ENCODE peak calls at places on chromosomes 6 and 20, in six cellular contexts. T, Q, B, N, C and M are unnamed samples.

GRCh38 chr6:116100419-116101297 is at the start of gene NT5DC1:
- DNase-seq in T (peak; percentile 81), Q (peak; percentile 72), B (peak; percentile 87), N (peak; percentile 94), C (peak; percentile 88), M (peak; percentile 94)

GRCh38 chr20:51360451-51361230 is 181.9 kb downstream of the NFATC2 start:
- DNase-seq in T (peak; percentile 92), Q (no peak), B (no peak), N (no peak), C (peak; percentile 95), M (no peak)

GRCh38 chr20:30168025-30168799 is 1089.3 kb upstream of the DEFB115 start:
- DNase-seq in T (no peak), Q (no peak), B (no peak), N (peak; percentile 10), C (no peak), M (no peak)

GRCh38 chr20:50121858-50122271 is 8.9 kb upstream of the UBE2V1 start:
- DNase-seq in T (no peak), Q (no peak), B (no peak), N (no peak), C (peak; percentile 65), M (no peak)

GRCh38 chr20:25254986-25255680 is 7.2 kb downstream of the PYGB start:
- DNase-seq in T (peak; percentile 35), Q (peak; percentile 69), B (peak; percentile 76), N (no peak), C (peak; percentile 33), M (no peak)

GRCh38 chr20:23782366-23782983 is 31.7 kb upstream of the CST1 start:
- DNase-seq in T (peak; percentile 40), Q (no peak), B (no peak), N (peak; percentile 12), C (peak; percentile 31), M (peak; percentile 14)

GRCh38 chr6:28357036-28357435 is 7.3 kb downstream of the ZKSCAN3 start:
- DNase-seq in T (no peak), Q (no peak), B (no peak), N (no peak), C (peak; percentile 71), M (no peak)

GRCh38 chr6:28980797-28981390 is 24.2 kb downstream of the ZNF311 start:
- DNase-seq in T (peak; percentile 62), Q (no peak), B (peak; percentile 69), N (peak; percentile 74), C (peak; percentile 62), M (peak; percentile 66)

GRCh38 chr6:44652551-44652950 is 265.0 kb downstream of the CDC5L start:
- DNase-seq in T (no peak), Q (no peak), B (no peak), N (no peak), C (no peak), M (no peak)

GRCh38 chr20:11159728-11160127 is 485.9 kb upstream of the JAG1 start:
- DNase-seq in T (peak; percentile 68), Q (peak; percentile 35), B (no peak), N (no peak), C (no peak), M (no peak)

GRCh38 chr20:62815066-62815991 is 1.5 kb upstream of the COL9A3 start:
- DNase-seq in T (no peak), Q (no peak), B (no peak), N (no peak), C (peak; percentile 62), M (no peak)

GRCh38 chr6:107079429-107079828 is 35.9 kb downstream of the BEND3 start:
- DNase-seq in T (no peak), Q (no peak), B (no peak), N (no peak), C (no peak), M (no peak)

GRCh38 chr6:130152908-130153510 is 69.7 kb downstream of the SAMD3 start:
- DNase-seq in T (no peak), Q (no peak), B (no peak), N (no peak), C (no peak), M (no peak)

GRCh38 chr6:41071501-41071922 is 644 bp downstream of the OARD1 start:
- DNase-seq in T (no peak), Q (no peak), B (no peak), N (no peak), C (no peak), M (no peak)

DNA sequence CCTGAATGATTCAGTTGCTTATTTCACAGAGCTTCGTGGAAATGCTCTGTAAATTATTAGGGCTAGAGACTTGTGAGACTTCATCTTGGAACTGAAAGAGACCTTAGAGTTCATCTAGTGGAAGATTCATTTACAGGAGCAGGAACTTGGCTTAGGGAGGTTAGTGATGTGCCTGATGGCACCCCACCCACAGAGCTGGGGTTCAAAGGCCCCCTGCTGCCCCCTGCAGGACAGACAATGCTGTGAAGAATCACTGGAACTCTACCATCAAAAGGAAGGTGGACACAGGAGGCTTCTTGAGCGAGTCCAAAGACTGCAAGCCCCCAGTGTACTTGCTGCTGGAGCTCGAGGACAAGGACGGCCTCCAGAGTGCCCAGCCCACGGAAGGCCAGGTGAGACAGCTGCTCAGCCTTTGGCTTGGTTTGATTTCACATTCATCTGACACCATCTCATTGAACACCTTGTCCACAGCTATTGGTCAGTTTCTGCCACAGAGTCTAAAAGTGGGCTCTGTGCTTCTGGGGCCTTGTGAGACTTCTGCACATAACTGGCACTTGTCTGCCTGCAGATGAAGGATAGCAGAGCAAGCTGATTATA is 25.1 kb downstream of the MYBL2 start:
- DNase-seq in T (peak; percentile 27), Q (peak; percentile 43), B (no peak), N (peak; percentile 74), C (peak; percentile 50), M (peak; percentile 76)
- TF ChIP-seq CTCF in T (peak; percentile 56), Q (peak; percentile 57), B (peak; percentile 51), N (peak; percentile 58), C (peak; percentile 54), M (peak; percentile 84)

GRCh38 chr6:149045404-149045803 is 272.1 kb upstream of the TAB2 start:
- DNase-seq in T (no peak), Q (no peak), B (no peak), N (no peak), C (no peak), M (no peak)
- TF ChIP-seq CTCF in T (peak; percentile 1), Q (no peak), B (no peak), N (no peak), C (no peak), M (peak; percentile 35)

GRCh38 chr6:12480379-12480778 is 190.2 kb downstream of the EDN1 start:
- DNase-seq in T (no peak), Q (no peak), B (no peak), N (no peak), C (peak; percentile 29), M (no peak)

GRCh38 chr6:12477616-12478015 is 187.5 kb downstream of the EDN1 start:
- DNase-seq in T (no peak), Q (no peak), B (no peak), N (no peak), C (no peak), M (no peak)

GRCh38 chr6:12479451-12479850 is 189.3 kb downstream of the EDN1 start:
- DNase-seq in T (no peak), Q (no peak), B (no peak), N (no peak), C (no peak), M (no peak)

GRCh38 chr6:12481292-12481691 is 191.1 kb downstream of the EDN1 start:
- DNase-seq in T (no peak), Q (no peak), B (no peak), N (no peak), C (no peak), M (no peak)

DNA sequence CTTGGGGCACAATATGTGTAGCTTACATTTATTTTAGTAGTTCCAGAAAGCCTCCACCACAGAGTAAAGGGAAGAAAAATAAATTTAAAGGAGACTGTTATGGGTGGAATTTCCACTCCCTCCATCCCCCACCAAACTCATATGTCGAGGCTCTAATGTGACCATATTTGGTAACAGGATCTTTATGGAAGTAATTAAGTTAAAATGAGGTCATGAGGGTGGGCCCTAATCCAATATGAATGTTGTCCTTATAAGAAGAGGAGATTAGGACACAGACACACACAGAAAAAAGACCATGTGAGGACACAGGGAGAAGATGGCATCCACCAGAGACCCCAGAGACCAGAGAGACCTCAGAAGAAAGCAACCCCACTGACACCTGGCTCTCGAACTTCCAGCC is 189.7 kb downstream of the EDN1 start:
- DNase-seq in T (no peak), Q (no peak), B (no peak), N (no peak), C (no peak), M (no peak)
- TF ChIP-seq CTCF in T (no peak), Q (no peak), B (no peak), N (no peak), C (no peak), M (no peak)

GRCh38 chr6:6317825-6318733 is 2.4 kb downstream of the F13A1 start:
- DNase-seq in T (no peak), Q (peak; percentile 35), B (no peak), N (no peak), C (no peak), M (no peak)
- TF ChIP-seq CTCF in T (no peak), Q (no peak), B (no peak), N (no peak), C (no peak), M (no peak)

GRCh38 chr6:50128420-50129005 is 78.8 kb upstream of the DEFB112 start:
- DNase-seq in T (no peak), Q (no peak), B (no peak), N (peak; percentile 6), C (peak; percentile 19), M (peak; percentile 9)
- TF ChIP-seq CTCF in T (peak; percentile 10), Q (peak; percentile 69), B (peak; percentile 62), N (peak; percentile 3), C (peak; percentile 23), M (peak; percentile 29)

GRCh38 chr20:22492497-22492896 is 91.9 kb downstream of the FOXA2 start:
- DNase-seq in T (no peak), Q (no peak), B (no peak), N (no peak), C (no peak), M (no peak)

GRCh38 chr20:22491188-22491500 is 93.2 kb downstream of the FOXA2 start:
- DNase-seq in T (no peak), Q (no peak), B (no peak), N (no peak), C (no peak), M (no peak)

GRCh38 chr20:22495172-22495571 is 89.2 kb downstream of the FOXA2 start:
- DNase-seq in T (no peak), Q (no peak), B (no peak), N (no peak), C (no peak), M (no peak)

GRCh38 chr20:22489614-22490286 is 94.6 kb downstream of the FOXA2 start:
- DNase-seq in T (no peak), Q (no peak), B (no peak), N (no peak), C (peak; percentile 17), M (no peak)

GRCh38 chr20:22490287-22491187 is 93.8 kb downstream of the FOXA2 start:
- DNase-seq in T (no peak), Q (no peak), B (no peak), N (no peak), C (peak; percentile 45), M (no peak)
- TF ChIP-seq CTCF in T (no peak), Q (no peak), B (no peak), N (no peak), C (peak; percentile 28), M (no peak)

GRCh38 chr6:149749594-149750135 is at the start of gene PCMT1:
- DNase-seq in T (peak; percentile 89), Q (peak; percentile 77), B (peak; percentile 84), N (peak; percentile 95), C (peak; percentile 92), M (peak; percentile 95)

GRCh38 chr6:149750136-149750609 is 632 bp downstream of the PCMT1 start:
- DNase-seq in T (peak; percentile 75), Q (peak; percentile 40), B (no peak), N (peak; percentile 63), C (peak; percentile 60), M (peak; percentile 69)

GRCh38 chr6:149751239-149751638 is 1.7 kb downstream of the PCMT1 start:
- DNase-seq in T (no peak), Q (no peak), B (no peak), N (no peak), C (no peak), M (no peak)

GRCh38 chr6:149746147-149746946 is at the start of gene NUP43:
- DNase-seq in T (peak; percentile 91), Q (peak; percentile 93), B (peak; percentile 92), N (peak; percentile 89), C (peak; percentile 96), M (peak; percentile 87)
- TF ChIP-seq CTCF in T (peak; percentile 48), Q (peak; percentile 69), B (peak; percentile 76), N (no peak), C (peak; percentile 55), M (peak; percentile 22)